ENCODE peak calls at places on chromosomes 5 and 9, in six cellular contexts. U is activated T-cell treated with anti-CD3 and anti-CD28 coated beads for 48 hours; P is left ventricle myocardium inferior; X is RWPE1; M is left colon; F is activated CD8-positive, alpha-beta memory T cell treated with anti-CD3 and anti-CD28 coated beads for 48 hours. B is an unnamed sample.

GRCh38 chr9:110832916-110833315 is 164.3 kb downstream of the MUSK start:
- DNase-seq in M (no peak), X (no peak), U (no peak), F (no peak), P (no peak), B (no peak)

GRCh38 chr5:120452471-120452870 is 11.6 kb upstream of the PRR16 start:
- DNase-seq in X (no peak), F (no peak), U (no peak), P (no peak), M (no peak), B (no peak)

GRCh38 chr9:107309271-107309670 is 26.2 kb downstream of the RAD23B start:
- DNase-seq in P (no peak), F (no peak), U (no peak), M (no peak), X (no peak), B (no peak)

GRCh38 chr9:79237861-79238260 is 333.9 kb upstream of the TLE4 start:
- DNase-seq in F (no peak), U (no peak), M (no peak), P (no peak), X (no peak), B (no peak)

GRCh38 chr9:120890415-120891254 is 13.6 kb upstream of the PHF19 start:
- DNase-seq in P (no peak), U (no peak), F (no peak), X (no peak), M (no peak), B (no peak)

GRCh38 chr9:112486221-112487007 is at the start of gene KIAA1958:
- DNase-seq in X (peak), U (peak), P (peak), M (peak), F (peak), B (peak)

GRCh38 chr5:122458278-122458872 is 146.3 kb downstream of the SNCAIP start:
- DNase-seq in P (no peak), M (no peak), X (peak), U (no peak), F (no peak), B (no peak)

GRCh38 chr9:94952553-94953373 is 226.3 kb downstream of the AOPEP start:
- DNase-seq in X (peak), P (no peak), F (no peak), M (no peak), U (no peak), B (no peak)

GRCh38 chr5:8650197-8650596 is 781.2 kb downstream of the MTRR start:
- DNase-seq in F (no peak), M (no peak), X (no peak), P (no peak), U (no peak), B (no peak)

GRCh38 chr5:9058666-9059065 is 487.2 kb downstream of the SEMA5A start:
- DNase-seq in F (no peak), U (no peak), X (no peak), M (no peak), P (no peak), B (no peak)

GRCh38 chr9:133821606-133822438 is 83.7 kb upstream of the SARDH start:
- DNase-seq in F (no peak), M (no peak), P (no peak), U (no peak), X (no peak), B (no peak)

GRCh38 chr9:14238518-14238917 is 75.4 kb downstream of the NFIB start:
- DNase-seq in M (no peak), U (no peak), F (no peak), X (peak), P (no peak), B (no peak)

GRCh38 chr9:19441730-19442129 is 32.9 kb downstream of the ACER2 start:
- DNase-seq in P (no peak), X (no peak), M (no peak), F (no peak), U (no peak), B (no peak)

GRCh38 chr9:110241491-110242321 is 14.6 kb downstream of the TXN start:
- DNase-seq in X (peak), U (no peak), P (no peak), M (no peak), F (no peak), B (no peak)

GRCh38 chr5:40046792-40047191 is 622.0 kb upstream of the DAB2 start:
- DNase-seq in X (peak), P (no peak), U (no peak), M (no peak), F (no peak), B (no peak)

GRCh38 chr9:130927338-130927737 is 11.7 kb downstream of the FIBCD1 start:
- DNase-seq in F (no peak), M (no peak), X (no peak), U (no peak), P (no peak), B (no peak)

GRCh38 chr5:164012376-164012775 is 507.0 kb downstream of the MAT2B start:
- DNase-seq in U (no peak), M (no peak), X (no peak), P (no peak), F (no peak), B (no peak)

GRCh38 chr9:121778252-121779225 is 127.1 kb downstream of the DAB2IP start:
- DNase-seq in P (no peak), U (no peak), M (no peak), X (no peak), F (no peak), B (no peak)

GRCh38 chr9:82363236-82363635 is 374.7 kb downstream of the SPATA31D1 start:
- DNase-seq in X (no peak), M (no peak), P (no peak), F (no peak), U (no peak), B (no peak)

GRCh38 chr5:54254482-54255198 is 55.7 kb downstream of the ARL15 start:
- DNase-seq in F (no peak), P (peak), U (no peak), X (no peak), M (no peak), B (no peak)

GRCh38 chr5:169302491-169303118 is 1.7 kb upstream of the SLIT3 start:
- DNase-seq in P (peak), X (peak), U (peak), F (peak), M (peak), B (peak)

GRCh38 chr5:10073705-10074104 is 176.0 kb downstream of the ATPSCKMT start:
- DNase-seq in M (no peak), P (no peak), U (no peak), X (no peak), F (no peak), B (no peak)

GRCh38 chr5:150611026-150611425 is 29.4 kb upstream of the SYNPO start:
- DNase-seq in F (no peak), P (no peak), M (no peak), U (no peak), X (no peak), B (no peak)

GRCh38 chr5:123651234-123651633 is 139.3 kb downstream of the CSNK1G3 start:
- DNase-seq in P (no peak), X (peak), M (no peak), F (no peak), U (no peak), B (no peak)

GRCh38 chr5:83418659-83419321 is 52.8 kb upstream of the VCAN start:
- DNase-seq in M (no peak), P (no peak), X (no peak), U (no peak), F (no peak), B (no peak)

GRCh38 chr5:10565785-10566506 is 2.1 kb downstream of the ANKRD33B start:
- DNase-seq in P (no peak), F (no peak), U (no peak), X (no peak), M (peak), B (peak)

GRCh38 chr5:177361418-177362101 is 3.8 kb downstream of the RGS14 start:
- DNase-seq in U (no peak), M (no peak), P (no peak), X (no peak), F (no peak), B (no peak)

GRCh38 chr9:99778308-99778707 is 43.4 kb upstream of the NR4A3 start:
- DNase-seq in X (peak), F (no peak), U (peak), P (no peak), M (no peak), B (no peak)

GRCh38 chr9:72633966-72634365 is 112.6 kb downstream of the TMC1 start:
- DNase-seq in M (no peak), U (peak), X (peak), P (no peak), F (no peak), B (no peak)

GRCh38 chr5:167290478-167290877 is 1001.0 kb upstream of the WWC1 start:
- DNase-seq in U (no peak), M (no peak), X (no peak), F (no peak), P (no peak), B (no peak)

GRCh38 chr5:34411470-34412346 is 244.4 kb upstream of the RAI14 start:
- DNase-seq in X (no peak), P (no peak), U (no peak), F (no peak), M (no peak), B (no peak)

GRCh38 chr5:136686192-136686872 is 321.0 kb upstream of the TRPC7 start:
- DNase-seq in M (no peak), F (no peak), P (no peak), U (no peak), X (peak), B (no peak)

GRCh38 chr5:123681061-123681460 is 169.1 kb downstream of the CSNK1G3 start:
- DNase-seq in P (no peak), U (no peak), M (no peak), F (no peak), X (no peak), B (no peak)